ENCODE peak calls at places on chromosome 4, in four cellular contexts. Z is activated T-cell treated with anti-CD3 and anti-CD28 coated beads, Interleukin-2, amount 50 U/mL, for 4 hours; O is substantia nigra; C is retina. A is an unnamed sample.

GRCh38 chr4:2689825-2690700 is 66.1 kb downstream of the TNIP2 start:
- DNase-seq in O (no peak), Z (peak; percentile 17), C (no peak), A (no peak)

GRCh38 chr4:6692806-6693205 is 872 bp upstream of the S100P start:
- DNase-seq in C (no peak), Z (no peak), O (no peak), A (no peak)

GRCh38 chr4:109472343-109472761 is 38.7 kb downstream of the SEC24B start:
- DNase-seq in C (no peak), Z (no peak), O (no peak), A (no peak)

GRCh38 chr4:114257516-114257915 is 278.1 kb upstream of the ARSJ start:
- DNase-seq in O (no peak), C (no peak), Z (no peak), A (no peak)

GRCh38 chr4:26173619-26174018 is 147.2 kb upstream of the RBPJ start:
- DNase-seq in O (no peak), C (no peak), Z (no peak), A (peak; percentile 35)

GRCh38 chr4:36786519-36786918 is 458.0 kb upstream of the NWD2 start:
- DNase-seq in O (no peak), Z (no peak), C (no peak), A (no peak)

GRCh38 chr4:79913581-79913980 is 159.4 kb downstream of the ANTXR2 start:
- DNase-seq in O (no peak), C (no peak), Z (no peak), A (no peak)

GRCh38 chr4:105859233-105859632 is 36.0 kb upstream of the NPNT start:
- DNase-seq in Z (no peak), O (no peak), C (no peak), A (no peak)

GRCh38 chr4:82697561-82697960 is 101.0 kb downstream of the SCD5 start:
- DNase-seq in Z (no peak), C (no peak), O (no peak), A (no peak)

GRCh38 chr4:145527773-145528172 is 46.1 kb downstream of the SMAD1 start:
- DNase-seq in C (no peak), Z (no peak), O (no peak), A (no peak)

GRCh38 chr4:3494501-3494900 is 31.4 kb downstream of the DOK7 start:
- DNase-seq in O (no peak), Z (no peak), C (no peak), A (no peak)

GRCh38 chr4:27278615-27279014 is 418.0 kb downstream of the STIM2 start:
- DNase-seq in Z (no peak), C (peak; percentile 36), O (no peak), A (no peak)

GRCh38 chr4:101102114-101102752 is 245.1 kb downstream of the PPP3CA start:
- DNase-seq in C (no peak), O (peak; percentile 3), Z (no peak), A (peak; percentile 42)

GRCh38 chr4:13371050-13371449 is 113.1 kb downstream of the RAB28 start:
- DNase-seq in Z (no peak), C (no peak), O (no peak), A (no peak)

GRCh38 chr4:134215636-134216340 is 14.2 kb upstream of the PABPC4L start:
- DNase-seq in O (no peak), C (no peak), Z (no peak), A (no peak)

GRCh38 chr4:64584125-64584524 is 174.9 kb upstream of the TECRL start:
- DNase-seq in C (no peak), O (no peak), Z (no peak), A (no peak)

GRCh38 chr4:48275247-48275646 is 5.6 kb upstream of the TEC start:
- DNase-seq in O (no peak), C (no peak), Z (no peak), A (no peak)

GRCh38 chr4:93764647-93765246 is 63.8 kb upstream of the ATOH1 start:
- DNase-seq in C (peak; percentile 63), O (no peak), Z (no peak), A (no peak)

GRCh38 chr4:82380831-82381230 is 7.0 kb upstream of the HNRNPD start:
- DNase-seq in Z (no peak), C (no peak), O (no peak), A (no peak)

GRCh38 chr4:123939621-123940020 is 543.0 kb downstream of the SPRY1 start:
- DNase-seq in Z (no peak), O (no peak), C (no peak), A (no peak)

GRCh38 chr4:181085584-181085983 is 1157.6 kb upstream of the TENM3 start:
- DNase-seq in Z (no peak), O (no peak), C (no peak), A (no peak)

GRCh38 chr4:3409571-3410091 is 32.1 kb upstream of the HGFAC start:
- DNase-seq in Z (no peak), O (no peak), C (peak; percentile 29), A (no peak)

GRCh38 chr4:112196446-112196845 is 35.1 kb upstream of the AP1AR start:
- DNase-seq in O (no peak), C (no peak), Z (no peak), A (no peak)

GRCh38 chr4:87839309-87839946 is 6.7 kb downstream of the MEPE start:
- DNase-seq in O (no peak), Z (no peak), C (peak; percentile 53), A (no peak)

GRCh38 chr4:151408630-151409469 is at the start of gene FHIP1A:
- DNase-seq in C (peak; percentile 82), O (no peak), Z (peak; percentile 83), A (peak; percentile 95)

GRCh38 chr4:8906668-8906970 is 35.0 kb upstream of the HMX1 start:
- DNase-seq in O (no peak), Z (no peak), C (no peak), A (no peak)

GRCh38 chr4:21802406-21802805 is 146.2 kb downstream of the KCNIP4 start:
- DNase-seq in Z (no peak), O (no peak), C (no peak), A (no peak)

GRCh38 chr4:8703857-8704495 is 111.4 kb downstream of the CPZ start:
- DNase-seq in Z (no peak), C (no peak), O (no peak), A (peak; percentile 3)